ENCODE peak calls at places on chromosomes 4 and X, in nine cellular contexts. G is HepG2, T is stomach, N is SK-N-SH, M is transverse colon, C is sigmoid colon, E is GM12878, R is esophagus muscularis mucosa, Q is K562. F is an unnamed sample.

GRCh38 chr4:106056914-106057313 is 161.6 kb downstream of the NPNT start:
- DNase-seq in M (no peak), R (no peak), E (no peak), T (no peak), G (no peak), Q (no peak), N (no peak), C (no peak), F (no peak)

GRCh38 chr4:163609046-163609445 is 114.6 kb downstream of the TMA16 start:
- DNase-seq in E (no peak), N (no peak), Q (no peak), G (no peak), T (no peak), C (no peak), R (no peak), M (no peak), F (no peak)

GRCh38 chr4:100588076-100588475 is 70.3 kb upstream of the EMCN start:
- DNase-seq in R (no peak), G (no peak), N (no peak), M (no peak), T (no peak), E (no peak), Q (no peak), C (no peak), F (no peak)

GRCh38 chrX:17007134-17007768 is 60.8 kb downstream of the REPS2 start:
- DNase-seq in R (no peak), G (peak; percentile 4), T (no peak), C (no peak), E (no peak), M (no peak), Q (peak; percentile 20), N (peak; percentile 36), F (no peak)

GRCh38 chrX:79259073-79259689 is 108.0 kb downstream of the ITM2A start:
- DNase-seq in T (no peak), E (peak; percentile 99), Q (no peak), R (no peak), N (no peak), C (no peak), M (no peak), G (no peak), F (no peak)

GRCh38 chrX:110268875-110269274 is 49.0 kb downstream of the AMMECR1 start:
- DNase-seq in N (peak; percentile 1), T (no peak), Q (peak; percentile 21), R (no peak), C (no peak), G (no peak), M (no peak), E (no peak), F (no peak)

GRCh38 chrX:152020895-152021294 is 46.4 kb upstream of the GABRE start:
- DNase-seq in Q (no peak), T (no peak), G (no peak), E (no peak), N (no peak), C (no peak), M (no peak), R (no peak), F (no peak)

GRCh38 chr4:89254847-89255246 is 52.8 kb downstream of the GPRIN3 start:
- DNase-seq in T (peak; percentile 40), N (peak; percentile 36), R (no peak), C (no peak), E (no peak), G (peak; percentile 12), Q (peak; percentile 68), M (peak; percentile 40), F (no peak)

GRCh38 chr4:100164808-100165760 is 25.2 kb downstream of the DDIT4L start:
- DNase-seq in R (no peak), G (no peak), E (no peak), C (no peak), T (no peak), M (no peak), N (no peak), Q (no peak), F (no peak)

GRCh38 chrX:3299626-3300025 is 46.8 kb downstream of the MXRA5 start:
- DNase-seq in G (no peak), Q (no peak), M (no peak), R (no peak), E (no peak), C (no peak), N (no peak), T (no peak), F (no peak)

GRCh38 chrX:149248073-149248625 is 257.0 kb downstream of the IDS start:
- DNase-seq in R (no peak), G (no peak), Q (no peak), E (no peak), T (no peak), N (no peak), C (no peak), M (no peak), F (no peak)

GRCh38 chr4:156598138-156598681 is 373.4 kb downstream of the PDGFC start:
- DNase-seq in E (no peak), G (no peak), R (no peak), N (no peak), M (no peak), T (no peak), Q (no peak), C (no peak), F (no peak)

GRCh38 chr4:158006973-158007372 is 165.9 kb downstream of the GASK1B start:
- DNase-seq in C (no peak), Q (no peak), E (no peak), R (no peak), T (no peak), G (no peak), M (no peak), N (no peak), F (no peak)

GRCh38 chr4:20266215-20267082 is 14.7 kb downstream of the SLIT2 start:
- DNase-seq in G (no peak), Q (no peak), E (no peak), R (no peak), C (peak; percentile 61), N (no peak), T (no peak), M (no peak), F (no peak)

GRCh38 chr4:64230709-64231310 is 178.4 kb downstream of the TECRL start:
- DNase-seq in R (no peak), M (no peak), C (no peak), Q (no peak), G (no peak), N (peak; percentile 3), T (no peak), E (no peak), F (no peak)

GRCh38 chr4:788636-789297 is 37.2 kb downstream of the CPLX1 start:
- DNase-seq in C (peak; percentile 64), Q (no peak), N (peak; percentile 69), M (no peak), R (no peak), G (no peak), E (no peak), T (peak; percentile 44), F (no peak)

GRCh38 chr4:180665994-180666818 is 1577.0 kb upstream of the TENM3 start:
- DNase-seq in E (no peak), C (no peak), M (no peak), T (no peak), G (peak; percentile 47), R (no peak), Q (peak; percentile 12), N (peak; percentile 42), F (no peak)

GRCh38 chrX:11180571-11180970 is 69.4 kb downstream of the HCCS start:
- DNase-seq in E (no peak), C (no peak), N (no peak), M (no peak), T (no peak), Q (no peak), G (no peak), R (no peak), F (no peak)

GRCh38 chrX:154748712-154749339 is 2.1 kb downstream of the GAB3 start:
- DNase-seq in G (peak; percentile 32), C (peak; percentile 71), M (no peak), Q (peak; percentile 72), E (no peak), N (peak; percentile 70), T (no peak), R (no peak), F (no peak)

GRCh38 chr4:23857353-23857752 is 32.5 kb downstream of the PPARGC1A start:
- DNase-seq in R (no peak), E (no peak), G (peak; percentile 49), C (no peak), M (no peak), N (no peak), T (no peak), Q (no peak), F (no peak)
- H3K4me1 ChIP-seq in R (peaks cover 25% of the 10 kb centered on the region), E (no peaks in the 10 kb centered on the region), G (peaks cover 87% of the 10 kb centered on the region), C (no peaks in the 10 kb centered on the region), M (peaks cover 13% of the 10 kb centered on the region), N (no peaks in the 10 kb centered on the region), T (peaks cover 17% of the 10 kb centered on the region), Q (no peaks in the 10 kb centered on the region), F (no peaks in the 10 kb centered on the region)

GRCh38 chrX:132786217-132786616 is 172.2 kb downstream of the HS6ST2 start:
- DNase-seq in G (no peak), E (no peak), R (no peak), N (no peak), T (no peak), Q (no peak), M (no peak), C (no peak), F (no peak)
- TF ChIP-seq EP300 in G (no peak), E (no peak), R (no peak), N (no peak), T (no peak), Q (no peak), M (no peak), C (no peak), F (no peak)

GRCh38 chr4:3659131-3659530 is 107.1 kb upstream of the ADRA2C start:
- DNase-seq in E (no peak), C (no peak), R (no peak), T (no peak), N (peak; percentile 66), M (no peak), Q (no peak), G (no peak), F (no peak)

GRCh38 chr4:3660086-3660927 is 105.9 kb upstream of the ADRA2C start:
- DNase-seq in G (no peak), Q (no peak), C (no peak), E (no peak), T (no peak), M (no peak), N (no peak), R (no peak), F (no peak)

GRCh38 chr4:3655485-3656429 is 110.4 kb upstream of the ADRA2C start:
- DNase-seq in E (no peak), R (no peak), T (no peak), N (no peak), C (no peak), M (no peak), Q (no peak), G (no peak), F (no peak)

GRCh38 chr4:3656441-3657376 is 109.5 kb upstream of the ADRA2C start:
- DNase-seq in G (no peak), R (no peak), M (no peak), C (no peak), N (no peak), T (no peak), E (no peak), Q (no peak), F (no peak)

GRCh38 chr4:3657917-3658913 is 108.0 kb upstream of the ADRA2C start:
- DNase-seq in T (no peak), Q (no peak), E (no peak), R (no peak), N (peak; percentile 81), C (no peak), G (no peak), M (no peak), F (no peak)
- TF ChIP-seq POLR2AphosphoS5 in T (no peak), Q (no peak), E (no peak), R (no peak), N (no peak), C (no peak), G (no peak), M (no peak), F (no peak)

GRCh38 chrX:108310511-108310910 is 127.7 kb downstream of the COL4A6 start:
- DNase-seq in R (no peak), N (no peak), C (no peak), Q (no peak), G (no peak), T (no peak), M (no peak), E (no peak), F (no peak)
- H3K4me1 ChIP-seq in R (peaks cover 15% of the 10 kb centered on the region), N (no peaks in the 10 kb centered on the region), C (no peaks in the 10 kb centered on the region), Q (no peaks in the 10 kb centered on the region), G (peaks cover 39% of the 10 kb centered on the region), T (no peaks in the 10 kb centered on the region), M (no peaks in the 10 kb centered on the region), E (no peaks in the 10 kb centered on the region), F (peaks cover 2% of the 10 kb centered on the region)